ENCODE peak calls at places on chromosomes 12 and 14, in four cellular contexts. E, L, R and A are unnamed samples.

GRCh38 chr12:110577717-110578521 is 5.2 kb downstream of the PPTC7 start:
- DNase-seq in E (peak; percentile 31), L (peak; percentile 84), R (no peak), A (no peak)

GRCh38 chr12:46388427-46388992 is 15.9 kb upstream of the SLC38A2 start:
- DNase-seq in E (no peak), L (peak; percentile 75), R (no peak), A (no peak)

GRCh38 chr14:95482967-95483842 is 33.2 kb downstream of the SYNE3 start:
- DNase-seq in E (no peak), L (no peak), R (no peak), A (no peak)

GRCh38 chr12:20367731-20368652 is at the start of gene PDE3A:
- DNase-seq in E (no peak), L (no peak), R (peak; percentile 80), A (peak; percentile 63)

GRCh38 chr12:18683603-18684002 is 54.2 kb downstream of the PLCZ1 start:
- DNase-seq in E (peak; percentile 44), L (no peak), R (no peak), A (no peak)

GRCh38 chr12:46660719-46661118 is 165.1 kb downstream of the SLC38A4 start:
- DNase-seq in E (no peak), L (no peak), R (no peak), A (no peak)

GRCh38 chr12:119615518-119616475 is 22.2 kb downstream of the TMEM233 start:
- DNase-seq in E (no peak), L (no peak), R (no peak), A (no peak)

GRCh38 chr12:46108721-46109120 is 118.3 kb upstream of the SCAF11 start:
- DNase-seq in E (no peak), L (peak; percentile 80), R (no peak), A (no peak)

GRCh38 chr12:39780527-39781446 is 161.2 kb upstream of the ABCD2 start:
- DNase-seq in E (no peak), L (no peak), R (no peak), A (no peak)

GRCh38 chr14:50410921-50411320 is 14.2 kb upstream of the CDKL1 start:
- DNase-seq in E (no peak), L (no peak), R (no peak), A (no peak)

GRCh38 chr12:73892181-73892580 is 645.5 kb upstream of the ATXN7L3B start:
- DNase-seq in E (no peak), L (no peak), R (no peak), A (no peak)

GRCh38 chr12:81332054-81332453 is 254.2 kb downstream of the ACSS3 start:
- DNase-seq in E (no peak), L (no peak), R (no peak), A (no peak)

GRCh38 chr14:106518054-106518943 is 991.9 kb downstream of the TMEM121 start:
- DNase-seq in E (peak; percentile 5), L (no peak), R (peak; percentile 11), A (no peak)

GRCh38 chr12:130192667-130193345 is 30.5 kb downstream of the FZD10 start:
- DNase-seq in E (no peak), L (no peak), R (no peak), A (no peak)

GRCh38 chr12:76591461-76591860 is 31.9 kb upstream of the OSBPL8 start:
- DNase-seq in E (no peak), L (no peak), R (no peak), A (no peak)

GRCh38 chr12:6229823-6230222 is 29.6 kb downstream of the CD9 start:
- DNase-seq in E (no peak), L (no peak), R (no peak), A (no peak)

GRCh38 chr14:68379510-68380303 is 413.2 kb downstream of the ZFP36L1 start:
- DNase-seq in E (no peak), L (no peak), R (no peak), A (no peak)

GRCh38 chr12:24759155-24759554 is 189.7 kb downstream of the BCAT1 start:
- DNase-seq in E (peak; percentile 51), L (no peak), R (no peak), A (no peak)

GRCh38 chr14:99231181-99231849 is 40.7 kb downstream of the BCL11B start:
- DNase-seq in E (no peak), L (no peak), R (no peak), A (no peak)

GRCh38 chr14:78157855-78158436 is 12.2 kb upstream of the NRXN3 start:
- DNase-seq in E (peak; percentile 14), L (no peak), R (no peak), A (peak; percentile 77)

GRCh38 chr14:99479903-99480855 is 480 bp downstream of the SETD3 start:
- DNase-seq in E (peak; percentile 11), L (no peak), R (peak; percentile 61), A (peak; percentile 64)

GRCh38 chr12:41188058-41188840 is at the start of gene PDZRN4:
- DNase-seq in E (no peak), L (no peak), R (peak; percentile 82), A (no peak)

GRCh38 chr14:28656704-28657255 is 109.8 kb upstream of the FOXG1 start:
- DNase-seq in E (no peak), L (no peak), R (no peak), A (no peak)

GRCh38 chr12:24948452-24948815 is 467 bp downstream of the BCAT1 start:
- DNase-seq in E (peak; percentile 35), L (peak; percentile 73), R (peak; percentile 63), A (no peak)

GRCh38 chr14:58100735-58101368 is 51.2 kb downstream of the ARMH4 start:
- DNase-seq in E (no peak), L (no peak), R (no peak), A (no peak)

GRCh38 chr14:64656986-64657385 is 47.2 kb upstream of the PLEKHG3 start:
- DNase-seq in E (no peak), L (no peak), R (no peak), A (no peak)

GRCh38 chr12:25155031-25155576 is 39.9 kb downstream of the DNAI7 start:
- DNase-seq in E (peak; percentile 22), L (peak; percentile 57), R (peak; percentile 35), A (peak; percentile 37)

GRCh38 chr12:65522956-65523857 is 244.7 kb downstream of the MSRB3 start:
- DNase-seq in E (no peak), L (no peak), R (no peak), A (no peak)
- TF ChIP-seq JUND in E (no peak), L (no peak), R (peak; percentile 96), A (no peak)

GRCh38 chr12:121774968-121775474 is 18.5 kb downstream of the RHOF start:
- DNase-seq in E (no peak), L (no peak), R (no peak), A (peak; percentile 67)

GRCh38 chr12:121778567-121779421 is 14.7 kb downstream of the RHOF start:
- DNase-seq in E (no peak), L (no peak), R (no peak), A (no peak)

GRCh38 chr12:121776190-121777098 is 17.0 kb downstream of the RHOF start:
- DNase-seq in E (peak; percentile 85), L (no peak), R (peak; percentile 90), A (peak; percentile 79)

GRCh38 chr12:121773011-121773777 is 20.3 kb downstream of the RHOF start:
- DNase-seq in E (peak; percentile 86), L (no peak), R (peak; percentile 91), A (peak; percentile 89)

GRCh38 chr12:121775501-121775900 is 18.0 kb downstream of the RHOF start:
- DNase-seq in E (no peak), L (no peak), R (no peak), A (no peak)
- TF ChIP-seq JUND in E (no peak), L (no peak), R (no peak), A (no peak)

DNA sequence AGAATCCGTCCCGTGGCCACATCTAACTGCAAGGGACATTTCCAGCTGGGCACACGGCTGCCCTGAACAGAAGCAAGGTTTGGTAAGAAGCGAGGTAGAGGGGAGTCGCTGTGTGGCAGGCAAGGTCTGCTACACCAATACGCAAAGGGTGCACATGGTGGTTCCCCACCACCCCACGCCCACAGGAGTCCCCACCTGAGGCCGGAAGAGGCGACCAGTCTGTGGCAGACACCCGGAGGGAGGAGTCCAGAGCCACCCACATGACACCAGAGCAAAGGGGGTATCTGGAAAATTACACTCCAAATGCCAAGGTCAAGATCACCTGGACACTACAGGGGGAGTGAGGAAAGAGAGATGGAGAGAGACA is 47.1 kb upstream of the GALNT9 start:
- DNase-seq in E (no peak), L (no peak), R (no peak), A (no peak)
- TF ChIP-seq JUND in E (no peak), L (no peak), R (no peak), A (no peak)

GRCh38 chr12:123119808-123120207 is 31.1 kb downstream of the PITPNM2 start:
- DNase-seq in E (no peak), L (peak; percentile 57), R (no peak), A (no peak)
- TF ChIP-seq JUND in E (no peak), L (no peak), R (no peak), A (no peak)

DNA sequence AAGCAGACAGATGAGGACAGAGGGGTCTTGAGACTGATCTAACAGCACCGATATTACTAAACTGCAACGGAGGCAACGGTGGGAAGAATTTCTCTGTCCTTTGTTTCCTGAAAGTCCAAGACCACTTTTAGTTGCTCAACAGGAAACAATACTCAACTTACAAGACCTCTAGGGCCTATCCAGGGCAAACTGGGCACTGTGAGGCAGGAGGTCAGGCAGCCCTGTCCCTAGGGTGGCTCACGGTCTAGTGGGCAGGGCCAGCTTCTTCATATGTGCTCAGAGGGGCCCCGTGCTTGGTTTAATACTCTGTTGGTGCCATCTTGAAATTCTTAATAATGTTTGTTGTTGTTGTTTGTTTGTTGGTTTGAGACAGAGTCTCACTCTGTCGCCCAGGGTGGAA is 14.2 kb downstream of the SSH1 start:
- DNase-seq in E (no peak), L (no peak), R (no peak), A (no peak)
- TF ChIP-seq JUND in E (no peak), L (no peak), R (no peak), A (no peak)

DNA sequence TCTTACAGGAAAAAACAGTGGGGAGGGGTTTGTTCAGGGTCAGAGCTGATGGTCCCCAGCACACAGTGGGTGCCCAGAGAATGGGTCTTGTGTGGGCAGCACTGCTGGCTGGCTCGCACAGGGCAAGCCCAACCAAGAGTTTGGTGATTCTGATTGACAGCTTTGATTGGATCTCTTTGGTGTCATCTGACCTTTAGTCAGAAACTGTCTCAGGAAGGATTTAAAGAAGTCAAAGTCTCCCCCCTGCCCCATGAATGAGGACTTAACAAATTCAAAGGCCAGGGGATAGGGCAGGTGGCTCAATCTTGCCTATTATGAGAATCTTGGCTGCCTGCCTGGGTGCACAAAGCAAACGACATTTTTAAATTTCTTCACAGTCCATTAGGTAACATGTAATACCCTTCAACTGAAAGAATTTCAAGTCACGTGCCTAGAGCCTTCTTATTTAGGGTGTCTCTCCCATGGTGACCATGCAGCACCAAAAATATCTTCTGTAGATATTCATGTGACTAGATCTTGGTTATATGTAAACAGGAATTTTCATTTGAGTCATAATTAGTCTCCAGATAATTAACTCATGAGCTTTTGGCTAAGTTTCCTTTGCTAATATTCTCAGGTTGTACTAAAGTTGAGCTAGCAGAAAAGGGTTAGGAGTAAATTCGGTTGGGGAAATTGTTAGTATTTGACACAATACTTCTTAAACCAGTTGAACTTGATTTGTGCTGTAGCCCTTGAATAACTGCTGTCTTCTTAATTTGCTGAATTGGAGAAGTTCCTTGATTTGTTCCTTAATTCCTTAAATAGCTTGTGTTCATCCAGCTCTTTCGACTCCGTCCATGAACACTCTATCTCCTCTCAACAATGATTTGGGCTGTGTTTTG is 54.5 kb upstream of the HECTD1 start:
- DNase-seq in E (no peak), L (peak; percentile 37), R (no peak), A (peak; percentile 40)
- TF ChIP-seq JUND in E (no peak), L (no peak), R (no peak), A (no peak)

GRCh38 chr12:123041042-123041531 is 60.6 kb downstream of the ARL6IP4 start:
- DNase-seq in E (no peak), L (no peak), R (peak; percentile 56), A (no peak)
- TF ChIP-seq JUND in E (no peak), L (no peak), R (no peak), A (no peak)